ENCODE peak calls at places on chromosomes 5 and 9, in four cellular contexts. V, C, E and O are unnamed samples.

GRCh38 chr5:143111799-143112198 is 291.7 kb downstream of the NR3C1 start:
- DNase-seq in V (no peak), C (no peak), E (no peak), O (no peak)

GRCh38 chr5:141514330-141515111 is 25.6 kb downstream of the PCDHGC5 start:
- DNase-seq in V (no peak), C (no peak), E (no peak), O (no peak)

GRCh38 chr9:6758418-6759113 is 793 bp downstream of the KDM4C start:
- DNase-seq in V (peak; percentile 51), C (peak; percentile 45), E (peak; percentile 81), O (peak; percentile 52)

GRCh38 chr9:75181748-75182147 is 93.4 kb downstream of the OSTF1 start:
- DNase-seq in V (no peak), C (no peak), E (no peak), O (no peak)

GRCh38 chr9:128007566-128008138 is 26.9 kb upstream of the EEIG1 start:
- DNase-seq in V (no peak), C (peak; percentile 84), E (no peak), O (peak; percentile 88)

GRCh38 chr9:20479419-20480155 is 142.7 kb downstream of the MLLT3 start:
- DNase-seq in V (no peak), C (no peak), E (no peak), O (no peak)

GRCh38 chr5:124057161-124057814 is 545.3 kb downstream of the CSNK1G3 start:
- DNase-seq in V (no peak), C (no peak), E (no peak), O (no peak)

GRCh38 chr5:91257301-91257700 is 125.8 kb downstream of the ARRDC3 start:
- DNase-seq in V (no peak), C (no peak), E (no peak), O (no peak)

GRCh38 chr9:130480673-130481072 is 35.9 kb downstream of the ASS1 start:
- DNase-seq in V (no peak), C (no peak), E (no peak), O (no peak)

GRCh38 chr5:10935536-10935935 is 174.5 kb upstream of the DAP start:
- DNase-seq in V (no peak), C (no peak), E (no peak), O (no peak)

GRCh38 chr9:114072181-114073140 is 5.6 kb downstream of the AMBP start:
- DNase-seq in V (no peak), C (no peak), E (no peak), O (no peak)

GRCh38 chr5:138989720-138990119 is 114.6 kb upstream of the LRRTM2 start:
- DNase-seq in V (no peak), C (no peak), E (no peak), O (no peak)

GRCh38 chr5:141618030-141618803 is 583 bp downstream of the DIAPH1 start:
- DNase-seq in V (peak; percentile 35), C (peak; percentile 36), E (no peak), O (peak; percentile 37)

GRCh38 chr9:88183798-88184495 is 45.7 kb upstream of the SPATA31C2 start:
- DNase-seq in V (no peak), C (no peak), E (no peak), O (no peak)

DNA sequence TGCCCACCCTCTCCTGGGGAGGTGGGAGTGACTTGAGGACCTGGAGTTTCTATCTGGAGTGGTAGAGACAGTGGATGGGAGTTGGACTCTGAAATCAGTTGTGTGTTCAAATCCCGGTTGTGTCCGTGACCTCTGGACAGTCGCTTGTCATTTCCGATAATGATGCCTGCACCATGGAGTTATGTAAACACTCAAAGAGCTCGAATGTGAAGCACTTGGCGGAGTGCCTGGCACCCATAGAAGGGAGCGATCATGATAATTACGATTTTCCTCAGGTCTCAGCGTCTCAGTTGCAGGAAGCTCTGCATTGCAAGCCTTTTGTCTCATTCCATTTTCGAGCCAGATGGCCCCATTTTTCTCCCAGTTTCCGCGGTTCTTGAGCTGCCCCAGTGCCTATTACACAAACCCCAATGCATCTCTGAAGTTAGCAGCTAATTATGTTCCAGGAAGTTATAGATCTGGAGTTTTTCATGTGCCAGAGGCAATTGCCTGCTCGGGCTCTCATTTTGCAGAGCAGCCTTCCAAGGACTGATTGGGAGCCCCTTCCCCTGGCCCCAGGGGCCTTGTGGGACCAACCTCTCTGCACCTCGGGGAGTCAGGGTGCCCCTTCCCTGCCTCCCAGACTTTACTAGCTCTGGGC is 175.5 kb upstream of the MVB12B start:
- DNase-seq in V (no peak), C (no peak), E (peak; percentile 53), O (no peak)
- H3K4me3 ChIP-seq in V (no peak overlapping the region), C (no peak overlapping the region), E (no peak overlapping the region), O (no peak overlapping the region)

DNA sequence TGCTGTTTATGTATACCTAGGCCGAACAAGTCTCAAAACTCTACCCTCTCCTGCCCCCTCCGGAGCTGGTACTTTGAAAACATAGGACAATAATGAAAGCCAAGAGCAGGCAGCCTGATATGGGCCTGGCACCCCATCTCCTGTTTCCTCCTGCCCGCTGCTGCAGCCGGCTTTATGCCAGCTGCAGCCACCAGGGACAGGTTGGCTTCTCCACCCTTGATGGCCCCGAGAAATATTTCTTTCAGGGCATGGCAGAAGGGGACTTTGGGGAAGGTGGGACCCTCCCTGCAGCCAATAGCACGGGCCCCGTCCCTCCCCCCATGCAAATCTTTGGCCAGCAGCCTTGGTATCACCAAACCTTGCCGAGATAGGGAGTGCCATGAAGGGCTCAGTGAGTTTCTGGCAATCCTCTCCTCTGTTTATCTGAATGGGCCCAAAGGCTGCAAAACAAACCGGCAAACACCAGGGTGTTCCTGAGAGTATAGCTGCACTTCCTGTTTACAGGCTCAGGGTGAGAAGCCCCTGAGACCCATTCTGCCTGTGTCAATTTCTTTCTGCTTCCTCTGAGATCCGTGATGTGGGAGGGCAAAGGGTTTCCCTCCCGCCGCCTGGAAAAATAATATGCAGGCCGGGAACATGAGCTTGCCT is 73.4 kb upstream of the BOD1 start:
- DNase-seq in V (no peak), C (no peak), E (no peak), O (no peak)
- H3K4me3 ChIP-seq in V (no peak overlapping the region), C (no peak overlapping the region), E (no peak overlapping the region), O (no peak overlapping the region)

GRCh38 chr9:27108981-27109541 is at the start of gene TEK:
- DNase-seq in V (peak; percentile 33), C (no peak), E (no peak), O (no peak)
- H3K4me3 ChIP-seq in V (no peak within 1 kb of the TSS), C (no peak within 1 kb of the TSS), E (peak within 1 kb of the TSS; percentile 9), O (no peak within 1 kb of the TSS)

GRCh38 chr9:133873006-133873780 is 118.9 kb downstream of the VAV2 start:
- DNase-seq in V (no peak), C (no peak), E (no peak), O (no peak)

GRCh38 chr9:133868203-133868602 is 123.9 kb downstream of the VAV2 start:
- DNase-seq in V (no peak), C (no peak), E (no peak), O (no peak)

GRCh38 chr9:133869674-133870419 is 122.3 kb downstream of the VAV2 start:
- DNase-seq in V (no peak), C (no peak), E (no peak), O (no peak)

GRCh38 chr9:133874061-133874638 is 118.0 kb downstream of the VAV2 start:
- DNase-seq in V (no peak), C (no peak), E (no peak), O (no peak)

DNA sequence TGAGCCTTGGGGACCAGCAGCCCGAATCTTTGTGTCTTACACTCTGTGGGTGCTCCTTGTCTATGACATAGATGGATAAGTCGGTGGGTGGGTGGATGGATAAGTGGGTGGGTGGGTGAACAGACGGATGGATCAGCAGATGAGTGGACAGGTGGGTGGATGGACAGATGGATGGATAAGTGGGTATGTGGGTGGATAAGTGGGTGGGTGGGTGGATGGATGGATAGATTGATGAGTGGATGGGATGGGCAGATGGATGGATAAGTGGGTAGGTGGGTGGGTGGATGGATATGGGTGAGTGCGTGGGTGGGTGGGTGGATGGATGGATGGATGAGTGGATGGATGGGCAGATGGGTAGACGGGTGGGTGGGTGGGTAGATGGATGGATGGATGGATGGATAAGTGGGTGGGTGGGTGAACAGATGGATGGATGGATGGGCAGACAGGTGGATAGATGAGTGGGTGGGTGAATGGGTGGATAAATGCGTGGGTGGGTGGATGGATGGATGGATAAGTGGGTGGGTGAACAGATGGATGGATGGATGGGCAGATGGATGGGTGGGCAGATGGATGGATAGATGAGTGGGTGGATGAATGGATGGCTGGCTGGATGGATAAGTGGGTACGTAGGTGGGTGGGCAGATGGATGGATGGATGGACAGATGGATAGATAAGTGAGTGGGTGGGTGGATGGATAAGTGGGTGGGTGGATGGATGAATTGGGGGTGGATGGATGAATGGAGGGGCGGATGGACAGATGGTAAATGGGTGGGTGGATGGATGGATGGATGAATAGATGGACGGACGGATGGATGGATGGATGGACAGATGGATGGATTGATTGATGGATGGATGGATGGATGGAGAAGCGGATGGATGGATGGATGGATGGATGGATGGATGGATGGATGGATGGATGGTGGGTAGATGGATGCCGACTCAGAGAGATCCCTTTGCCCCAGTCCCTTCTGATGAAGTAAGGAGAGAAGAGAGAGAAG is 121.2 kb downstream of the VAV2 start:
- DNase-seq in V (no peak), C (no peak), E (no peak), O (no peak)
- H3K4me3 ChIP-seq in V (no peak overlapping the region), C (no peak overlapping the region), E (no peak overlapping the region), O (no peak overlapping the region)